ENCODE peak calls at places on chromosomes 3 and 15, in six cellular contexts. Z is activated T-helper 1 cell treated with Interleukin-2 at 50 U/mL for 16 hours, F is iris pigment epithelial cell, L is ovary, U is NCI-H69, A is left ventricle myocardium inferior. T is an unnamed sample.

GRCh38 chr15:75452968-75453702 is 1.6 kb upstream of the SIN3A start:
- DNase-seq in F (peak; percentile 28), Z (peak; percentile 19), U (peak; percentile 67), L (peak; percentile 74), A (peak; percentile 41), T (peak; percentile 32)

GRCh38 chr15:32651229-32651837 is 9.8 kb downstream of the SCG5 start:
- DNase-seq in F (peak; percentile 62), Z (peak; percentile 9), U (peak; percentile 87), A (no peak), L (no peak), T (peak; percentile 69)

GRCh38 chr3:57164217-57164605 is 942 bp downstream of the IL17RD start:
- DNase-seq in F (peak; percentile 30), Z (no peak), A (peak; percentile 54), L (peak; percentile 64), U (peak; percentile 4), T (peak; percentile 66)

GRCh38 chr3:141941093-141941492 is 64.7 kb downstream of the ATP1B3 start:
- DNase-seq in L (no peak), F (no peak), Z (no peak), U (no peak), A (no peak), T (no peak)

GRCh38 chr3:70531063-70531657 is 218.7 kb upstream of the MDFIC2 start:
- DNase-seq in L (no peak), F (peak; percentile 50), U (peak; percentile 21), A (no peak), Z (no peak), T (no peak)

GRCh38 chr15:77461486-77461885 is 40.8 kb downstream of the HMG20A start:
- DNase-seq in Z (no peak), U (no peak), F (no peak), L (no peak), A (no peak), T (no peak)

GRCh38 chr3:104878395-104878794 is 488.3 kb upstream of the ALCAM start:
- DNase-seq in U (no peak), F (peak; percentile 85), Z (no peak), A (no peak), L (no peak), T (no peak)

GRCh38 chr15:97966924-97967620 is 6.6 kb downstream of the ARRDC4 start:
- DNase-seq in L (no peak), U (no peak), F (no peak), Z (no peak), A (no peak), T (no peak)

GRCh38 chr3:126908752-126909275 is 74.1 kb upstream of the PLXNA1 start:
- DNase-seq in F (no peak), U (no peak), A (no peak), L (no peak), Z (no peak), T (no peak)

GRCh38 chr3:181302960-181303359 is 313.4 kb upstream of the DNAJC19 start:
- DNase-seq in A (no peak), L (no peak), Z (no peak), F (no peak), U (peak; percentile 6), T (no peak)

GRCh38 chr3:6860911-6861330 is at the start of gene GRM7:
- DNase-seq in A (no peak), Z (no peak), U (peak; percentile 57), F (no peak), L (peak; percentile 34), T (peak; percentile 33)

GRCh38 chr15:35023794-35024193 is 35.7 kb upstream of the ZNF770 start:
- DNase-seq in Z (no peak), A (no peak), U (no peak), F (peak; percentile 37), L (no peak), T (no peak)

GRCh38 chr3:154955907-154956533 is 124.1 kb upstream of the MME start:
- DNase-seq in Z (no peak), L (no peak), A (no peak), F (no peak), U (no peak), T (no peak)

GRCh38 chr15:76345269-76345879 is 8.8 kb downstream of the ISL2 start:
- DNase-seq in L (no peak), Z (no peak), F (no peak), U (peak; percentile 88), A (no peak), T (no peak)

GRCh38 chr3:130354430-130354829 is 9.0 kb downstream of the COL6A5 start:
- DNase-seq in A (no peak), L (no peak), U (no peak), F (no peak), Z (no peak), T (no peak)

GRCh38 chr15:64426845-64427465 is 33.4 kb upstream of the ZNF609 start:
- DNase-seq in Z (no peak), F (peak; percentile 34), L (no peak), A (no peak), U (peak; percentile 59), T (no peak)

GRCh38 chr15:72491768-72492167 is 17.6 kb downstream of the ARIH1 start:
- DNase-seq in U (no peak), Z (no peak), A (no peak), F (peak; percentile 88), L (no peak), T (no peak)

GRCh38 chr15:68821898-68822380 is 1.2 kb upstream of the ANP32A start:
- DNase-seq in A (no peak), L (no peak), F (peak; percentile 27), Z (no peak), U (peak; percentile 35), T (peak; percentile 51)

GRCh38 chr3:54999159-54999558 is 71.3 kb upstream of the LRTM1 start:
- DNase-seq in U (peak; percentile 61), A (no peak), F (peak; percentile 88), L (no peak), Z (no peak), T (no peak)

GRCh38 chr3:194130807-194131589 is 5.0 kb upstream of the HES1 start:
- DNase-seq in U (peak; percentile 91), L (no peak), Z (no peak), A (no peak), F (peak; percentile 46), T (no peak)

GRCh38 chr15:72836676-72837325 is 53.2 kb upstream of the ADPGK start:
- DNase-seq in U (no peak), L (no peak), F (no peak), A (no peak), Z (no peak), T (no peak)

GRCh38 chr3:21314688-21315087 is 436.3 kb downstream of the ZNF385D start:
- DNase-seq in Z (no peak), F (no peak), A (no peak), L (no peak), U (no peak), T (no peak)

GRCh38 chr15:101307897-101308603 is 13.0 kb upstream of the SNRPA1 start:
- DNase-seq in L (no peak), U (no peak), F (no peak), Z (no peak), A (no peak), T (no peak)

GRCh38 chr3:23648965-23649328 is 156.8 kb upstream of the UBE2E1 start:
- DNase-seq in A (no peak), U (peak; percentile 53), Z (no peak), F (no peak), L (no peak), T (no peak)

GRCh38 chr3:19029837-19030835 is 118.2 kb upstream of the KCNH8 start:
- DNase-seq in U (peak; percentile 34), Z (no peak), L (no peak), F (no peak), A (no peak), T (no peak)

GRCh38 chr3:67044295-67044694 is 46.2 kb downstream of the KBTBD8 start:
- DNase-seq in A (no peak), Z (no peak), U (no peak), L (no peak), F (peak; percentile 14), T (no peak)

GRCh38 chr3:190318666-190319065 is 3.6 kb downstream of the CLDN1 start:
- DNase-seq in U (no peak), F (no peak), Z (no peak), A (no peak), L (no peak), T (no peak)

GRCh38 chr3:72401005-72401404 is 447.2 kb downstream of the SHQ1 start:
- DNase-seq in U (no peak), L (no peak), F (no peak), A (no peak), Z (no peak), T (no peak)

GRCh38 chr3:141544697-141545096 is 57.9 kb downstream of the RASA2 start:
- DNase-seq in A (no peak), F (no peak), U (no peak), Z (no peak), L (no peak), T (no peak)

GRCh38 chr15:40344631-40345120 is 3.9 kb upstream of the CCDC9B start:
- DNase-seq in U (peak; percentile 79), L (no peak), Z (peak; percentile 45), A (no peak), F (peak; percentile 57), T (peak; percentile 63)

GRCh38 chr3:159938712-159939111 is 49.9 kb upstream of the IL12A start:
- DNase-seq in F (peak; percentile 66), U (no peak), Z (no peak), A (no peak), L (no peak), T (no peak)

GRCh38 chr3:158101330-158102218 is 4.6 kb downstream of the SHOX2 start:
- DNase-seq in L (no peak), F (no peak), U (no peak), Z (no peak), A (no peak), T (no peak)

GRCh38 chr15:40047413-40048154 is 8.6 kb upstream of the SRP14 start:
- DNase-seq in F (peak; percentile 87), A (peak; percentile 44), Z (peak; percentile 31), U (peak; percentile 93), L (peak; percentile 50), T (no peak)

GRCh38 chr3:52121459-52121795 is 32.8 kb downstream of the POC1A start:
- DNase-seq in Z (no peak), F (no peak), A (peak; percentile 51), L (no peak), U (no peak), T (peak; percentile 49)

GRCh38 chr3:133853925-133854227 is 41.8 kb downstream of the RAB6B start:
- DNase-seq in Z (no peak), L (no peak), U (no peak), A (no peak), F (no peak), T (no peak)

GRCh38 chr3:127479449-127479848 is 111.1 kb downstream of the TPRA1 start:
- DNase-seq in Z (no peak), L (peak; percentile 46), U (no peak), A (peak; percentile 32), F (no peak), T (peak; percentile 95)

GRCh38 chr3:55085231-55085630 is 157.4 kb upstream of the LRTM1 start:
- DNase-seq in U (no peak), L (no peak), F (no peak), Z (no peak), A (no peak), T (no peak)